ENCODE peak calls at places on chromosomes 5 and 9, in six cellular contexts. L is right lobe of liver, K is left ventricle myocardium inferior, N is adrenal gland, X is sigmoid colon, Z is DND-41. Q is an unnamed sample. For H3K4me1 and H3K9me3, the result is how much of the 10 kb centered on the place peaks cover.

GRCh38 chr9:26561928-26562327 is 330.7 kb downstream of the CAAP1 start:
- DNase-seq in L (no peak), K (no peak), N (no peak), X (no peak), Z (no peak), Q (no peak)

GRCh38 chr5:96661101-96661840 is 905 bp upstream of the CAST start:
- DNase-seq in L (no peak), K (no peak), N (peak), X (peak), Z (peak), Q (peak)

GRCh38 chr5:15643731-15644130 is 143.8 kb downstream of the FBXL7 start:
- DNase-seq in L (no peak), K (no peak), N (no peak), X (no peak), Z (no peak), Q (no peak)

GRCh38 chr5:121108725-121109124 is 644.6 kb downstream of the PRR16 start:
- DNase-seq in L (no peak), K (no peak), N (no peak), X (no peak), Z (no peak), Q (no peak)

GRCh38 chr9:727767-728166 is 113.7 kb upstream of the DMRT1 start:
- DNase-seq in L (no peak), K (no peak), N (no peak), X (no peak), Z (no peak), Q (no peak)

GRCh38 chr5:6522983-6523382 is 74.3 kb downstream of the UBE2QL1 start:
- DNase-seq in L (no peak), K (no peak), N (no peak), X (no peak), Z (no peak), Q (no peak)

GRCh38 chr9:135474915-135475314 is 4.7 kb upstream of the PPP1R26 start:
- DNase-seq in L (no peak), K (no peak), N (no peak), X (no peak), Z (no peak), Q (no peak)

GRCh38 chr5:169148066-169148740 is 152.7 kb downstream of the SLIT3 start:
- DNase-seq in L (no peak), K (no peak), N (no peak), X (no peak), Z (no peak), Q (no peak)

GRCh38 chr9:107671588-107671987 is 182.0 kb upstream of the KLF4 start:
- DNase-seq in L (no peak), K (no peak), N (no peak), X (no peak), Z (no peak), Q (no peak)

GRCh38 chr9:127627494-127627855 is 15.4 kb downstream of the STXBP1 start:
- DNase-seq in L (no peak), K (no peak), N (no peak), X (no peak), Z (no peak), Q (no peak)

GRCh38 chr5:31664566-31664965 is 25.6 kb downstream of the PDZD2 start:
- DNase-seq in L (no peak), K (no peak), N (no peak), X (no peak), Z (peak), Q (peak)

GRCh38 chr9:112091805-112092204 is 83.3 kb downstream of the SUSD1 start:
- DNase-seq in L (peak), K (no peak), N (peak), X (no peak), Z (no peak), Q (no peak)

GRCh38 chr9:95552814-95553546 is 36.2 kb upstream of the PTCH1 start:
- DNase-seq in L (no peak), K (peak), N (peak), X (no peak), Z (no peak), Q (no peak)

GRCh38 chr5:107633171-107633901 is 37.4 kb downstream of the EFNA5 start:
- DNase-seq in L (no peak), K (no peak), N (no peak), X (no peak), Z (no peak), Q (no peak)

GRCh38 chr5:102749416-102750021 is 5.6 kb upstream of the PAM start:
- DNase-seq in L (no peak), K (no peak), N (no peak), X (no peak), Z (no peak), Q (no peak)

GRCh38 chr5:31383734-31384133 is 148.2 kb downstream of the DROSHA start:
- DNase-seq in L (no peak), K (no peak), N (no peak), X (no peak), Z (no peak), Q (no peak)

GRCh38 chr5:7474821-7475403 is 79.0 kb downstream of the ADCY2 start:
- DNase-seq in L (no peak), K (no peak), N (no peak), X (no peak), Z (no peak), Q (no peak)

GRCh38 chr9:89382026-89382986 is 64.0 kb downstream of the SECISBP2 start:
- DNase-seq in L (no peak), K (no peak), N (no peak), X (no peak), Z (no peak), Q (no peak)
- H3K4me1 ChIP-seq in L (under half), K (under half), N (under half), X (under half), Z (under half), Q (under half)

GRCh38 chr5:84265739-84266464 is 118.8 kb downstream of the EDIL3 start:
- DNase-seq in L (no peak), K (no peak), N (no peak), X (no peak), Z (no peak), Q (no peak)
- H3K9me3 ChIP-seq in L (under half), K (under half), N (under half), X (under half), Z (under half), Q (under half)

DNA sequence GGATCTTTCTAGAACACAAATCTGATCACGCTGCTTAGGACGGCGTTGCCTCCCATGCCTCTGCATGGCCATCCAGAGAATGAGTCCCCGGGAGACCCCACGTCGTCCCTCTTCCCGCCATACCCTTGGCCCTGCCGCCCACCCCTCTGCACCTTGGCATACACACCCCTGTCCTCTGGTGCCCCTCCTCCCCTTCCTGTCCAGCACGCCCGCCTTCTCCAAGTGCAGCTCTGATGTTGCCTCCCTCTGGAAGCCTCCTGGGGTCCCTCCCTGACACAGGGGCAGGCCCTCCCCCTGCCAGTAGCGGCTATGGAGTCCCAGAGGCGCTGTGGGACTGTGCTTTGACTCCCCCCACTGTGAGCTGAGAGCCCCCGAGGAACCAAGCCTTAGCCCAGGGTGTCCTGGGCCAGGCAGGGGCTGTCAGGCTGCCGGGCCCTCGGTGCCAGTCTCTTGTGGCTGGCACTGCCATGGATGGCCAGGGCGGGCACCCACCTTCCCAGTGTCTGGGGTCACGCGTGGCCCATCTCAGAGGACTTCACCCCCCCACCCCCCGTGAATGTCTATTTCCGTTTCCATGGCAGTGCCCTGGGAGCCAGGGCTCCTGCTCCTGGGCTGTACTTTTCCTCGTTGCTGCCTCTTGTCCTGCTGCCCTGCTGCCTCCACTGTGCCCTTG is 70.5 kb upstream of the RNU6ATAC start:
- DNase-seq in L (no peak), K (no peak), N (no peak), X (no peak), Z (no peak), Q (no peak)
- H3K27ac ChIP-seq in L (no peak), K (no peak), N (no peak), X (no peak), Z (no peak), Q (no peak)

DNA sequence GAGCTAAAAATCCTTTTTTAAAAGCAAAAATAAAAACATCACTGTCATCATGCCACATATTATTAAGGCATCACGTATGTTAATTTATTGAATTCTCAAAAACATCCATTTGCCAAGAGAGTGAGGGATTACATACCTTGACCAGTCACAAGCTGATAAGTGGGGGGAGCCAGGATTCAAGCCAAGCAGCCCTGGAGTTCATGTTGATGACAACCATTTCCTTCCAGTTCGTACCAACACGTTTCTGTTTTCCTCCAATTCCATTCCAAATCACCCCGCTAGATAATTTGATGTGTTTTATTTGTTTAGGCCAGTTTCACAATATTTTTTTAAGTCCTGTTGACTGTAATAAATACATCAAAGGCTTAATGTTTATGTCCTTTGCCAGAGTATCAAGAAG is 53.0 kb downstream of the SLC1A3 start:
- DNase-seq in L (no peak), K (no peak), N (no peak), X (no peak), Z (no peak), Q (no peak)
- H3K4me1 ChIP-seq in L (under half), K (half or more), N (under half), X (under half), Z (under half), Q (under half)

GRCh38 chr5:178489281-178489976 is 100.8 kb downstream of the COL23A1 start:
- DNase-seq in L (peak), K (no peak), N (no peak), X (no peak), Z (no peak), Q (no peak)
- H3K9me3 ChIP-seq in L (under half), K (under half), N (under half), X (under half), Z (under half), Q (under half)

DNA sequence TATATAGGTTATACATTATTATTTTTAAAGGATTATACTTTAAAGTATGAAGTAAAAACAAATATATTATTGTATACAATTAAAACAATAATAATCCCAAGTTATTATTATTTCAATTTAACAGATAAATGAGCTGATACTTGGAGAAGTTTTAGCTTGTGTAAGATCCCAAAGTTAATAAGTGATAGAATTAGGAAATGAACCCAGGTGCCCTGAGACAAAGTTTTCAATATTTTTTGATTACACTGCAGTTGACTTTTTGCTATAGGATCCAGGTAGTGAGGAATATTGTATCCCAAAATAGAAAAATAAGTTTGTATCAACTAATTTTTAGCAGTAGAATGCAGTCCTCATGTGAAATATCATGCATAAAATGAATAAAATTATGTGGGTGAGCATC is 543.2 kb upstream of the ZNF608 start:
- DNase-seq in L (no peak), K (no peak), N (no peak), X (no peak), Z (no peak), Q (no peak)
- H3K27ac ChIP-seq in L (no peak), K (no peak), N (no peak), X (no peak), Z (no peak), Q (no peak)

DNA sequence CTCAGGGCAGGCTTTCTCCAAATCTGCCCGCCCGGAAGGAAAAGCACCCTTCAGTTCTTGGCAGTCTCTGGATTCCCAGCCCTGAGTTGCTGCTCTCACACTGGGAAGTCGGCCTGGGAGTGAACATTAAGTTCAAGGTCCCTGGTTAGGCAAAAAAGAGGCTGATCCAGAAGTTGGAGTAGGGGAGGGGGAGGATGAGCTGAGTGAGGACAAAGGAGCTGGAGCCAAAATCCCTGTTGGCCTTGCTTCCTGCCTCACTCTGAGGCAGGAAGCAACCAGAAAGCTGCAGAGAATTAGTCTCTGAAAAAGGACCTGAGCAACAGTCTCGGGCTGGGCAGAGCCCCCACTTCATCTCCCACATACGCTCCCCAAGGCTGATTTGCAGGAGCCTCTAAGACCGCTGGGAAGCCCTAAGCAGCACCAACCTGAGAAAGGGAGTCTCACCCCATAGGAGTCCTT is 15.0 kb upstream of the RPS14 start:
- DNase-seq in L (peak), K (no peak), N (peak), X (peak), Z (no peak), Q (no peak)
- H3K4me1 ChIP-seq in L (under half), K (under half), N (under half), X (under half), Z (under half), Q (under half)

GRCh38 chr9:11366585-11367129 is 753.9 kb upstream of the PTPRD start:
- DNase-seq in L (no peak), K (no peak), N (no peak), X (no peak), Z (no peak), Q (no peak)
- H3K9me3 ChIP-seq in L (under half), K (under half), N (under half), X (under half), Z (under half), Q (under half)

DNA sequence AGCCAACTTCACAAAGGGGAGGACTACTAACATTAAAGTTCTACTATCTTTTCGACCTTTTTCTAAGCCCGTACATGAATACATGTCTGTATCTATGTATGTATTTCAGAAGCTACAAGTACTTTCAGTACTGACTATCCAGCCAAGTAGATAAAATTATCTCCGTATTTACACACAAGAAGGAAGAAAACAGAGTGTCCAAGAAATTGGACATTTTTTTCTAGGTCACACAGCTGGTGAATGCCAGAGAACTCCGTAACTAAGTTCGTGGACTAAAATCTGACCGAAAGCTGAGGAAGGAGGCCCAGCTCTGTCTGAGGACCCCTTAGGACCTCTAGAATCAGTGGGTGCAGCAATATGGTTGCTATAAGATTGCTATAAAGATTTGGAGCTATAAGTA is 83.4 kb downstream of the MAMDC2 start:
- DNase-seq in L (no peak), K (no peak), N (no peak), X (no peak), Z (no peak), Q (no peak)
- H3K27ac ChIP-seq in L (no peak), K (peak), N (no peak), X (no peak), Z (no peak), Q (no peak)

GRCh38 chr5:171782332-171782966 is 3.2 kb upstream of the SMIM23 start:
- DNase-seq in L (no peak), K (no peak), N (no peak), X (no peak), Z (no peak), Q (no peak)
- H3K4me1 ChIP-seq in L (under half), K (under half), N (under half), X (under half), Z (under half), Q (under half)

Q was measured in small intestine.